ENCODE peak calls at places on chromosomes 3 and 15, in ten cellular contexts. T is psoas muscle, M is IMR-90, Q is RWPE2, Z is esophagus squamous epithelium, F is MM.1S, R is fibroblast of the aortic adventitia, D is heart right ventricle, G is left lung, C is OCI-LY7. X is an unnamed sample.
A peak's percentile ranks its signal among the peaks of the same experiment; 100 is the strongest.

GRCh38 chr3:129836381-129837056 is 57.0 kb downstream of the TMCC1 start:
- DNase-seq in Q (no peak), T (no peak), Z (no peak), D (no peak), M (peak; percentile 15), R (peak; percentile 14), C (no peak), G (no peak), F (no peak), X (no peak)

GRCh38 chr3:122520861-122521260 is 6.1 kb upstream of the KPNA1 start:
- DNase-seq in Z (no peak), Q (no peak), R (no peak), T (no peak), D (no peak), F (no peak), M (peak; percentile 73), G (no peak), C (no peak), X (no peak)

GRCh38 chr15:61685971-61686370 is 374.3 kb downstream of the VPS13C start:
- DNase-seq in M (no peak), G (no peak), T (no peak), Z (no peak), F (no peak), R (no peak), D (no peak), Q (no peak), C (no peak), X (no peak)

GRCh38 chr3:10762611-10763247 is 53.3 kb upstream of the SLC6A11 start:
- DNase-seq in G (no peak), T (no peak), Q (peak; percentile 27), Z (no peak), F (peak; percentile 59), D (no peak), M (no peak), R (no peak), C (peak; percentile 14), X (no peak)

GRCh38 chr3:71062037-71062919 is 521.2 kb downstream of the FOXP1 start:
- DNase-seq in D (no peak), F (no peak), G (no peak), Z (no peak), Q (no peak), C (no peak), M (peak; percentile 51), R (peak; percentile 71), T (no peak), X (no peak)

GRCh38 chr3:127656906-127657305 is 15.8 kb upstream of the ABTB1 start:
- DNase-seq in Q (no peak), D (no peak), Z (no peak), R (no peak), C (no peak), F (no peak), T (no peak), G (no peak), M (no peak), X (no peak)

GRCh38 chr15:93189562-93189961 is 100.6 kb upstream of the RGMA start:
- DNase-seq in Q (no peak), G (no peak), D (no peak), F (no peak), T (no peak), R (no peak), M (no peak), Z (no peak), C (no peak), X (no peak)

GRCh38 chr3:72892870-72893269 is 5.0 kb downstream of the GXYLT2 start:
- DNase-seq in M (no peak), T (no peak), D (no peak), G (no peak), Z (no peak), F (no peak), R (peak; percentile 18), C (peak; percentile 10), Q (no peak), X (no peak)

GRCh38 chr3:31220431-31220830 is 312.3 kb upstream of the STT3B start:
- DNase-seq in G (no peak), F (no peak), Z (no peak), C (no peak), T (no peak), R (no peak), Q (no peak), D (no peak), M (no peak), X (no peak)

GRCh38 chr15:67618312-67618711 is 75.8 kb downstream of the MAP2K5 start:
- DNase-seq in Q (no peak), D (no peak), G (no peak), M (no peak), F (no peak), Z (no peak), C (no peak), R (no peak), T (no peak), X (no peak)

GRCh38 chr3:4492240-4493007 is 724 bp upstream of the ITPR1 start:
- DNase-seq in F (peak; percentile 50), D (peak; percentile 50), G (peak; percentile 82), Q (peak; percentile 52), C (peak; percentile 52), M (peak; percentile 58), T (peak; percentile 63), R (peak; percentile 70), Z (no peak), X (no peak)

GRCh38 chr3:99532246-99532645 is 106.1 kb upstream of the COL8A1 start:
- DNase-seq in R (peak; percentile 78), Q (no peak), C (peak; percentile 24), M (peak; percentile 77), D (no peak), F (no peak), Z (no peak), G (no peak), T (no peak), X (no peak)

GRCh38 chr3:16112910-16113504 is 61.5 kb upstream of the GALNT15 start:
- DNase-seq in Z (no peak), T (no peak), Q (no peak), D (no peak), G (no peak), C (no peak), F (no peak), M (peak; percentile 90), R (peak; percentile 81), X (no peak)

GRCh38 chr3:131396170-131396569 is 14.6 kb downstream of the NUDT16 start:
- DNase-seq in D (no peak), R (peak; percentile 68), M (no peak), T (peak; percentile 68), G (no peak), F (no peak), Q (no peak), Z (no peak), C (no peak), X (no peak)

DNA sequence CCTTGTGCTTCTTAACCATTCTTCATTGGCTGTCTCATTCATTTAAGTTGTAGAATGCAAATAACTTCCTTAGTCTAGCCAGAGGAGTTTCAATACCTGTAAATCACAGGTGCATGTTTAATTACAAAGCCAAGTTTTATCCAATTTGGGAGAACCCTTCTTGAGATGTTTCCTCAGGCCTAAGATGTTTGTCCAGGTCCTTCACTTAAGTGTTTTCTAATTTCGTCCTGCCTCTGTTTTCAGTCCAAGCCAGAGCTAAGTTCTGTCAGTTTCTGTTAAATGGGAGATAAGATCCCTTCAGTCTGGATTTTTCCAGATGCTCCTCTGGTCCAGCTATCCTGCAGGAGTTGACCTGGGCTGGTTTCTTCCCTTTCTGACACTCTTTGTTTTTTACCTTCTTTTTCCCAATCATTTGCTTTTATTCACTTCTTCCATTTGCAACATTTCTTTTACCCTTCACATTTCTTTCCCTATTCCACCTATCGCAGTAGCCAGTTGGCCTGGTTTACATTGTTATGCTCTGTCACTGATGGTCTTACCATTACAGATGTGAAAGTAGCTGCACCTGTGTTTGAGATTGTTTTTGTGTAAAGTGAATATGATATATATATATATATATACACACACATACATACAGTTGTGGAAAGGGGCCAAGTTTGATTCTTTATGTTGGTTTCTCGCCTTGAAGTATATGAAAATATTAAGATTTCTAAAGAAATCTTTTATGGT is 34.5 kb downstream of the EIF2AK4 start:
- DNase-seq in G (no peak), F (no peak), D (no peak), C (peak; percentile 43), M (no peak), Z (no peak), T (no peak), Q (no peak), R (no peak), X (no peak)
- H3K4me3 ChIP-seq in G (no peak overlapping the region), F (no peak overlapping the region), D (no peak overlapping the region), C (no peak overlapping the region), M (no peak overlapping the region), Z (no peak overlapping the region), T (no peak overlapping the region), Q (no peak overlapping the region), R (no peak overlapping the region), X (no peak overlapping the region)

GRCh38 chr15:40803688-40804087 is 3.2 kb upstream of the ZFYVE19 start:
- DNase-seq in Q (no peak), C (no peak), D (no peak), M (no peak), R (no peak), T (no peak), G (no peak), Z (no peak), F (no peak), X (no peak)
- TF ChIP-seq CTCF in Q (peak; percentile 10), C (peak; percentile 55), D (no peak), M (no peak), R (no peak), T (no peak), G (no peak), Z (no peak), F (no peak), X (no peak)

DNA sequence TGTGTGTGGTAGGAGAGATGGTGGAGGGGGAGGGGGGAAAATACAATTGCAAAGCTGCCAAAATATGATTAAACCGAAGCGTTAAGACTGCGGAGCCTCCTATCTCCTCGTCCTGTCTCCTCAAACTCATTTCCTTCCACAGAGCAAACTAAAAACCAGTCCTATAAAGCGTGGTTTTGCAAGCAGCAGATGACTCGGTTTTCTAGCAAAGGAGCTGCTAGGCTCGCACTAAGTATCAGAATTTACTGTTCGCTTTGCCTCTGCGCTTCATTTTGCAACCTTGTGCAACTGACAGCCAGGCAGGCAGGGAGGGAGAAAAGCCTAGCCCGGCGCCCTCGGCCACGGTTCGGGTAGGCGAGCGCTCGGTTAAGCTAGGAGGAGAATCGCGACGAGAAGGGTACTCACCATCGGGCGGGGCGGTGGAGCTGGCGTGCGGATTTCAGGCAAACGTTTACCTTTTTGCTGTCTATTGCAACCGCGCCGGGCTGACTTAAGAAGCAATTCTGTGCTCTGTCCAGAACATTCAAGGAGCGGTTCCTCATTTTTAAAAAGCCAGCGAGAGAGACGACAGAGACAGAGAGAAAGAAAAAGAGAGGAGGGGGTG is 3.8 kb upstream of the NR2F2 start:
- DNase-seq in C (no peak), F (peak; percentile 61), R (peak; percentile 73), Z (no peak), D (no peak), G (peak; percentile 83), M (no peak), T (peak; percentile 62), Q (no peak), X (no peak)
- H3K4me3 ChIP-seq in C (no peak overlapping the region), F (peak overlapping the region; percentile 76), R (peak overlapping the region; percentile 88), Z (peak overlapping the region; percentile 72), D (peak overlapping the region; percentile 79), G (peak overlapping the region; percentile 41), M (peak overlapping the region; percentile 93), T (peak overlapping the region; percentile 92), Q (peak overlapping the region; percentile 51), X (peak overlapping the region; percentile 57)

DNA sequence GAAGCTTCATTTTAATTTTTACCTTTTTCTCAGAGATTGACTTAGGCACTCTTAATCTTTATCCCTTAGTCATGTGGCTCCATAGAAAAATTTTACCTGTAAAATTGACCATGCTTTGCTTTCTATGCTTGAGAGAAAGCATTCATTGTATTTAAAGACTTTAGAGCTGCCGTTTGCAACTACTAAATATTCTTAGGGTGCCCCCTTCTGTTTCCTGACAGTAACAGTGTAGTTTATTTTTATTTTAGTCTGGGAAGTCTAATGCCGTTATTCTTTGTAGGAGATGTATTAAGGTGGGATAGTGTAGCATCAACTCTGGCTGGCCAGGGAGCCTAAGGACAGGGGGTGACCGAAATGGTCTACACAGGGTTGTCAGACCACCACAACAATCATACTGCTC is 84.5 kb upstream of the SYNPR start:
- DNase-seq in M (no peak), D (no peak), T (no peak), Z (no peak), F (peak; percentile 48), R (peak; percentile 32), G (no peak), C (peak; percentile 61), Q (no peak), X (no peak)
- TF ChIP-seq CTCF in M (peak; percentile 47), D (peak; percentile 36), T (peak; percentile 7), Z (no peak), F (peak; percentile 61), R (peak; percentile 42), G (no peak), C (peak; percentile 91), Q (peak; percentile 69), X (peak; percentile 36)

X was measured in GM06990.